ENCODE peak calls at places on chromosomes 11 and 22, in eight cellular contexts. P is iris pigment epithelial cell, I is AG09309, L is Caco-2, N is NCI-H1092, C is osteocyte, T is T-cell, M is hypothalamus. G is an unnamed sample.

GRCh38 chr11:112364962-112365481 is 104.4 kb upstream of the PLET1 start:
- DNase-seq in P (peak), M (no peak), C (no peak), N (no peak), T (no peak), I (peak), L (no peak), G (no peak)

GRCh38 chr22:19769393-19769715 is 8.8 kb downstream of the TBX1 start:
- DNase-seq in L (no peak), N (no peak), C (no peak), I (no peak), P (no peak), M (no peak), T (no peak), G (no peak)

GRCh38 chr11:97269527-97269926 is 879.7 kb downstream of the JRKL start:
- DNase-seq in T (no peak), N (no peak), L (peak), P (no peak), C (no peak), I (no peak), M (no peak), G (no peak)

GRCh38 chr11:131815631-131816030 is 445.2 kb downstream of the NTM start:
- DNase-seq in T (no peak), P (peak), M (no peak), C (no peak), I (no peak), N (no peak), L (no peak), G (no peak)

GRCh38 chr11:95134491-95134890 is 44.8 kb downstream of the ENDOD1 start:
- DNase-seq in I (peak), P (peak), N (no peak), C (no peak), L (no peak), M (peak), T (no peak), G (no peak)

GRCh38 chr11:134345237-134345550 is 13.4 kb downstream of the GLB1L2 start:
- DNase-seq in T (no peak), M (no peak), P (no peak), C (peak), N (no peak), L (no peak), I (no peak), G (no peak)

GRCh38 chr11:132024587-132025295 is 654.3 kb downstream of the NTM start:
- DNase-seq in T (no peak), P (peak), L (no peak), C (no peak), I (peak), M (no peak), N (no peak), G (no peak)

GRCh38 chr22:27881404-27881803 is 37.7 kb downstream of the PITPNB start:
- DNase-seq in T (no peak), M (peak), N (no peak), I (no peak), C (no peak), P (peak), L (no peak), G (no peak)

GRCh38 chr11:62879554-62879953 is 1.1 kb upstream of the SLC3A2 start:
- DNase-seq in N (no peak), P (no peak), M (peak), I (no peak), L (no peak), T (no peak), C (no peak), G (no peak)